ENCODE peak calls at places on chromosome 6, in four cellular contexts. Z is PC-3; B is CD8-positive, alpha-beta T cell; C is fibroblast of pulmonary artery. J is an unnamed sample.

GRCh38 chr6:125245523-125246264 is 56.1 kb downstream of the HDDC2 start:
- DNase-seq in C (no peak), B (no peak), Z (no peak), J (no peak)

GRCh38 chr6:127255286-127255685 is 11.4 kb upstream of the RNF146 start:
- DNase-seq in C (no peak), Z (no peak), B (no peak), J (no peak)

GRCh38 chr6:96032646-96033045 is 16.9 kb downstream of the FUT9 start:
- DNase-seq in B (no peak), C (no peak), Z (no peak), J (no peak)

GRCh38 chr6:105868823-105869460 is 217.2 kb upstream of the PRDM1 start:
- DNase-seq in C (no peak), B (no peak), Z (no peak), J (no peak)

GRCh38 chr6:8435845-8436168 is 462 bp upstream of the SLC35B3 start:
- DNase-seq in B (no peak), Z (peak), C (no peak), J (no peak)

GRCh38 chr6:165663736-165664552 is 903 bp upstream of the PDE10A start:
- DNase-seq in B (no peak), Z (no peak), C (no peak), J (no peak)

GRCh38 chr6:143805832-143806281 is 37.3 kb upstream of the LTV1 start:
- DNase-seq in B (no peak), C (peak), Z (no peak), J (no peak)

GRCh38 chr6:17935188-17936149 is 52.0 kb downstream of the KIF13A start:
- DNase-seq in C (no peak), Z (no peak), B (no peak), J (no peak)

GRCh38 chr6:129321303-129321702 is 388.7 kb downstream of the ARHGAP18 start:
- DNase-seq in C (no peak), B (no peak), Z (no peak), J (no peak)

GRCh38 chr6:81171991-81172740 is 580.3 kb downstream of the TENT5A start:
- DNase-seq in B (no peak), C (peak), Z (no peak), J (no peak)

GRCh38 chr6:132734694-132735236 is 20.9 kb upstream of the VNN1 start:
- DNase-seq in B (no peak), Z (peak), C (peak), J (no peak)

GRCh38 chr6:2967936-2968335 is 3.4 kb downstream of the SERPINB6 start:
- DNase-seq in C (no peak), Z (no peak), B (no peak), J (no peak)

GRCh38 chr6:134402372-134402984 is 84.6 kb upstream of the SGK1 start:
- DNase-seq in B (no peak), Z (no peak), C (no peak), J (no peak)

GRCh38 chr6:10355115-10355702 is 59.7 kb downstream of the TFAP2A start:
- DNase-seq in B (no peak), C (no peak), Z (no peak), J (no peak)

GRCh38 chr6:2307794-2308193 is 62.4 kb upstream of the GMDS start:
- DNase-seq in B (no peak), C (no peak), Z (peak), J (no peak)

GRCh38 chr6:139364302-139364981 is 10.0 kb downstream of the CITED2 start:
- DNase-seq in B (no peak), C (peak), Z (peak), J (no peak)

GRCh38 chr6:166936079-166936787 is 20.1 kb downstream of the RNASET2 start:
- DNase-seq in C (no peak), B (no peak), Z (no peak), J (no peak)

GRCh38 chr6:133693565-133693964 is 195.3 kb upstream of the TCF21 start:
- DNase-seq in B (no peak), Z (no peak), C (no peak), J (no peak)

GRCh38 chr6:129031051-129031599 is 148.2 kb downstream of the LAMA2 start:
- DNase-seq in Z (peak), B (no peak), C (peak), J (no peak)

GRCh38 chr6:134429861-134430380 is 112.0 kb upstream of the SGK1 start:
- DNase-seq in Z (no peak), B (no peak), C (no peak), J (no peak)

GRCh38 chr6:24394777-24395437 is 7.8 kb upstream of the MRS2 start:
- DNase-seq in Z (peak), B (no peak), C (peak), J (no peak)

GRCh38 chr6:121724576-121724975 is 289.1 kb downstream of the GJA1 start:
- DNase-seq in B (no peak), Z (no peak), C (no peak), J (no peak)

GRCh38 chr6:17265570-17265969 is 15.6 kb upstream of the RBM24 start:
- DNase-seq in C (no peak), Z (no peak), B (no peak), J (no peak)

GRCh38 chr6:104212977-104213696 is 646.6 kb downstream of the HACE1 start:
- DNase-seq in Z (no peak), B (no peak), C (no peak), J (no peak)

GRCh38 chr6:21885532-21886089 is 292.1 kb downstream of the SOX4 start:
- DNase-seq in B (no peak), C (peak), Z (peak), J (no peak)

GRCh38 chr6:10521104-10521808 is at the start of gene GCNT2:
- DNase-seq in Z (peak), B (no peak), C (no peak), J (no peak)

GRCh38 chr6:100456178-100456880 is 8.4 kb downstream of the SIM1 start:
- DNase-seq in B (no peak), C (no peak), Z (no peak), J (no peak)

GRCh38 chr6:154434662-154435061 is 75.8 kb downstream of the CNKSR3 start:
- DNase-seq in Z (no peak), B (no peak), C (no peak), J (no peak)

GRCh38 chr6:33988121-33989015 is 157.5 kb downstream of the GRM4 start:
- DNase-seq in C (no peak), B (no peak), Z (no peak), J (no peak)

GRCh38 chr6:7468382-7469081 is 72.9 kb upstream of the DSP start:
- DNase-seq in B (no peak), C (peak), Z (peak), J (no peak)

GRCh38 chr6:102520981-102521380 is 1127.5 kb downstream of the GRIK2 start:
- DNase-seq in C (no peak), B (no peak), Z (no peak), J (no peak)

GRCh38 chr6:39314273-39314790 is at the start of gene KCNK17:
- DNase-seq in B (no peak), C (no peak), Z (no peak), J (no peak)

GRCh38 chr6:42907336-42907735 is 8.5 kb upstream of the PTCRA start:
- DNase-seq in B (no peak), Z (no peak), C (peak), J (no peak)

GRCh38 chr6:42915737-42916136 is at the start of gene PTCRA:
- DNase-seq in Z (no peak), C (no peak), B (no peak), J (no peak)

GRCh38 chr6:42909835-42910234 is 6.0 kb upstream of the PTCRA start:
- DNase-seq in C (no peak), B (no peak), Z (no peak), J (no peak)

GRCh38 chr6:42914546-42914945 is 1.3 kb upstream of the PTCRA start:
- DNase-seq in C (no peak), B (no peak), Z (no peak), J (no peak)

GRCh38 chr6:42911171-42912021 is 4.5 kb upstream of the PTCRA start:
- DNase-seq in B (no peak), C (no peak), Z (no peak), J (no peak)
- TF ChIP-seq CTCF in B (no peak), C (no peak), Z (no peak), J (no peak)

GRCh38 chr6:116847234-116847633 is 18.4 kb upstream of the GPRC6A start:
- DNase-seq in B (no peak), Z (peak), C (peak), J (no peak)
- TF ChIP-seq CTCF in B (no peak), Z (peak), C (peak), J (no peak)

DNA sequence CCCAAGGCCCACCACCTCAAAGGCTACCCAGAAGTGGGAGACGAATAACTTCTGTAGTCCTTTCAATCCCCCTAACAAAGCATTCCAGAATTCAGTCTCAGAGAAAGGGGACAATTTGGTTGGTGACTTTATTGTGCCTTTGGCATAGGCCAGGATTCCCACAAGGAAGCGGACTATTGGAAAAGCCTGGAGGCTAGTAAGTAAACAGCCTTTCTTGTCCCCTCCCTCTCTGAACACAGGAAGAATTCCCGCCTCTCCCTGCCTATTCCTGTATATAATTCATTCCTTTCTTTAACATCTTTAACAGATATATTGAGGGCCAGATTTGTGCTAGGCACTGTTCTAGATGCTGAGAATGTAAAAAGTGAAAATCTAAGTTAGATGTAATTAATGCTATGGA is 36.1 kb downstream of the RNF8 start:
- DNase-seq in C (no peak), Z (no peak), B (no peak), J (no peak)
- TF ChIP-seq CTCF in C (no peak), Z (no peak), B (no peak), J (no peak)

GRCh38 chr6:92962846-92963245 is 456.5 kb downstream of the EPHA7 start:
- DNase-seq in Z (no peak), C (no peak), B (no peak), J (no peak)
- TF ChIP-seq CTCF in Z (no peak), C (no peak), B (no peak), J (no peak)

GRCh38 chr6:169073311-169073710 is 180.3 kb downstream of the THBS2 start:
- DNase-seq in B (no peak), Z (no peak), C (peak), J (no peak)

GRCh38 chr6:169072127-169073042 is 181.3 kb downstream of the THBS2 start:
- DNase-seq in Z (no peak), C (no peak), B (no peak), J (no peak)

GRCh38 chr6:169069361-169069760 is 184.3 kb downstream of the THBS2 start:
- DNase-seq in Z (no peak), C (no peak), B (no peak), J (no peak)

GRCh38 chr6:169071394-169071793 is 182.3 kb downstream of the THBS2 start:
- DNase-seq in B (no peak), C (no peak), Z (no peak), J (no peak)

GRCh38 chr6:169070506-169071176 is 183.0 kb downstream of the THBS2 start:
- DNase-seq in Z (peak), B (no peak), C (peak), J (no peak)
- TF ChIP-seq CTCF in Z (no peak), B (no peak), C (peak), J (no peak)

GRCh38 chr6:25637946-25638345 is 14.1 kb upstream of the SCGN start:
- DNase-seq in Z (peak), B (no peak), C (no peak), J (no peak)
- TF ChIP-seq CTCF in Z (peak), B (no peak), C (no peak), J (no peak)

DNA sequence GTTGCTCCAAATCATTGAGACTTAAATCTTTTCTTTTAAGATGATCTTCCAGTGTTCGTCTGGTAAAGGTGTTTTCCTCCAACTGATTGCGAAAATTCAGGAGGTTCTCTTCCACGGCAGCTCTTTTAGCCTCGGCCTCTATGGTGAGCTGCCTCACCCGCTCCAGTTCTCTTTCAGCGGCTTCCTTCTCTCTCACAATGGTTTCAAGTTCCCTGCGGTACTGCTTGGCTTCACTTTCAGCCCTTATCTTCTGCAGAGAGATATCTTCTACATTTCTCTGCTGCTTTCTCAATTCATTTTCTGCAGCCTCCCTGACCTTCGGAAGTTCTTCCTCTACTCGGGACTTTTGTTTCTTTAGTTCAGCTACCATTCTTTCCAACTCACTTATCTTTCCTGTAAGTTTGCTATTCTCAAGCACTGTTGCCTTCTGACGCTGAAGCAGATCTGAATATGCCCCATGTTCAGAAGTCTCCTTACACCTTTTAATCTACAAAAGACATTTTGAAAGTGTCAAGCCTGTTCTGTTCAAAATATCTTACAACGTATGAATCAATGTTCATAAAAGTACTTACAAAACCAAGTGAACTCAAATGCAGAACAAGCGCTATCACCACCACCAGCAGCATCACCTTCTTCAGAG is 22.3 kb downstream of the DST start:
- DNase-seq in C (peak), Z (no peak), B (no peak), J (no peak)
- TF ChIP-seq CTCF in C (no peak), Z (no peak), B (no peak), J (no peak)

GRCh38 chr6:52162940-52163908 is 23.0 kb upstream of the IL17A start:
- DNase-seq in Z (peak), C (peak), B (no peak), J (no peak)
- TF ChIP-seq CTCF in Z (peak), C (peak), B (peak), J (peak)

J was measured in CD4-positive, alpha-beta T cell.